ENCODE peak calls at places on chromosomes 6 and 20, in six cellular contexts. V is transverse colon, U is stomach, F is sigmoid colon, I is HepG2, N is suprapubic skin. X is an unnamed sample.

GRCh38 chr20:16349518-16350295 is 223.5 kb downstream of the KIF16B start:
- DNase-seq in V (no peak), U (no peak), F (no peak), I (no peak), N (no peak), X (no peak)

GRCh38 chr6:2940010-2940850 is 31.1 kb downstream of the SERPINB6 start:
- DNase-seq in V (no peak), U (peak; percentile 25), F (no peak), I (peak; percentile 42), N (no peak), X (peak; percentile 74)

GRCh38 chr6:130882370-130882769 is 55.2 kb downstream of the SMLR1 start:
- DNase-seq in V (no peak), U (no peak), F (no peak), I (no peak), N (no peak), X (no peak)

GRCh38 chr6:53959717-53960116 is 151.5 kb upstream of the MLIP start:
- DNase-seq in V (no peak), U (no peak), F (no peak), I (no peak), N (no peak), X (no peak)

GRCh38 chr20:51365670-51366069 is 176.8 kb downstream of the NFATC2 start:
- DNase-seq in V (no peak), U (no peak), F (peak; percentile 40), I (no peak), N (peak; percentile 39), X (no peak)

GRCh38 chr6:73519943-73520687 is 717 bp downstream of the EEF1A1 start:
- DNase-seq in V (peak; percentile 78), U (peak; percentile 73), F (peak; percentile 89), I (peak; percentile 59), N (peak; percentile 90), X (no peak)

GRCh38 chr6:130282234-130282995 is 59.7 kb upstream of the SAMD3 start:
- DNase-seq in V (no peak), U (no peak), F (no peak), I (peak; percentile 9), N (no peak), X (no peak)

GRCh38 chr6:4564746-4565145 is 211.5 kb upstream of the CDYL start:
- DNase-seq in V (no peak), U (no peak), F (no peak), I (no peak), N (no peak), X (no peak)

GRCh38 chr6:150527100-150527499 is 72.6 kb upstream of the PLEKHG1 start:
- DNase-seq in V (no peak), U (no peak), F (peak; percentile 74), I (no peak), N (no peak), X (peak; percentile 34)

GRCh38 chr6:20266851-20267608 is 54.8 kb upstream of the MBOAT1 start:
- DNase-seq in V (no peak), U (no peak), F (no peak), I (no peak), N (no peak), X (no peak)

GRCh38 chr20:61558726-61559125 is 306.7 kb downstream of the CDH4 start:
- DNase-seq in V (no peak), U (no peak), F (no peak), I (no peak), N (no peak), X (no peak)

GRCh38 chr6:157774153-157775135 is 48.6 kb upstream of the SNX9 start:
- DNase-seq in V (no peak), U (no peak), F (no peak), I (no peak), N (no peak), X (no peak)

GRCh38 chr6:28206527-28207243 is 18.4 kb upstream of the ZSCAN9 start:
- DNase-seq in V (no peak), U (no peak), F (no peak), I (no peak), N (no peak), X (no peak)

GRCh38 chr6:159760602-159761057 is 1.2 kb upstream of the ACAT2 start:
- DNase-seq in V (no peak), U (no peak), F (no peak), I (peak; percentile 24), N (no peak), X (no peak)

GRCh38 chr20:57934007-57934805 is 224.4 kb upstream of the PMEPA1 start:
- DNase-seq in V (peak; percentile 33), U (no peak), F (no peak), I (no peak), N (no peak), X (no peak)

GRCh38 chr6:122307577-122307976 is 91.9 kb upstream of the HSF2 start:
- DNase-seq in V (no peak), U (no peak), F (no peak), I (no peak), N (no peak), X (no peak)

GRCh38 chr20:44495802-44496481 is 20.3 kb downstream of the TTPAL start:
- DNase-seq in V (no peak), U (no peak), F (peak; percentile 28), I (no peak), N (no peak), X (no peak)

GRCh38 chr20:1882026-1882425 is 13.2 kb upstream of the SIRPA start:
- DNase-seq in V (no peak), U (no peak), F (no peak), I (no peak), N (no peak), X (no peak)

GRCh38 chr6:158769696-158770446 is 49.3 kb downstream of the EZR start:
- DNase-seq in V (no peak), U (no peak), F (peak; percentile 70), I (no peak), N (no peak), X (no peak)

GRCh38 chr20:33832113-33832853 is 21.1 kb downstream of the CHMP4B start:
- DNase-seq in V (peak; percentile 88), U (no peak), F (no peak), I (no peak), N (peak; percentile 55), X (no peak)

GRCh38 chr20:1958426-1958825 is 35.4 kb downstream of the PDYN start:
- DNase-seq in V (no peak), U (no peak), F (no peak), I (no peak), N (no peak), X (no peak)

GRCh38 chr6:3419624-3420272 is 37.1 kb downstream of the SLC22A23 start:
- DNase-seq in V (no peak), U (no peak), F (no peak), I (peak; percentile 87), N (no peak), X (no peak)

GRCh38 chr20:33014336-33015113 is 7.0 kb downstream of the BPIFB2 start:
- DNase-seq in V (no peak), U (no peak), F (no peak), I (no peak), N (no peak), X (no peak)

GRCh38 chr20:47865912-47866311 is 80.6 kb upstream of the SULF2 start:
- DNase-seq in V (no peak), U (no peak), F (no peak), I (no peak), N (no peak), X (no peak)

GRCh38 chr6:11011787-11012234 is 32.3 kb downstream of the ELOVL2 start:
- DNase-seq in V (no peak), U (peak; percentile 40), F (no peak), I (peak; percentile 80), N (no peak), X (no peak)

GRCh38 chr20:32636278-32636677 is 37.5 kb downstream of the C20orf203 start:
- DNase-seq in V (no peak), U (no peak), F (no peak), I (no peak), N (no peak), X (no peak)

GRCh38 chr6:165871571-165871970 is 208.5 kb upstream of the PDE10A start:
- DNase-seq in V (no peak), U (no peak), F (no peak), I (no peak), N (no peak), X (peak; percentile 55)

GRCh38 chr6:165872311-165872710 is 209.3 kb upstream of the PDE10A start:
- DNase-seq in V (no peak), U (no peak), F (no peak), I (no peak), N (no peak), X (peak; percentile 50)

GRCh38 chr6:165875946-165876345 is 212.9 kb upstream of the PDE10A start:
- DNase-seq in V (no peak), U (no peak), F (no peak), I (no peak), N (no peak), X (peak; percentile 45)

GRCh38 chr6:165869526-165869925 is 206.5 kb upstream of the PDE10A start:
- DNase-seq in V (no peak), U (no peak), F (no peak), I (no peak), N (no peak), X (no peak)

GRCh38 chr6:165872811-165873210 is 209.8 kb upstream of the PDE10A start:
- DNase-seq in V (no peak), U (no peak), F (no peak), I (no peak), N (no peak), X (peak; percentile 80)
- TF ChIP-seq POLR2AphosphoS5 in V (no peak), U (no peak), F (no peak), I (no peak), N (no peak), X (no peak)

GRCh38 chr6:166395351-166395750 is 12.6 kb upstream of the MPC1 start:
- DNase-seq in V (no peak), U (peak; percentile 53), F (no peak), I (no peak), N (no peak), X (peak; percentile 84)
- H3K4me1 ChIP-seq in V (no peaks in the 10 kb centered on the region), U (peaks cover 2% of the 10 kb centered on the region), F (no peaks in the 10 kb centered on the region), I (peaks cover 70% of the 10 kb centered on the region), N (no peaks in the 10 kb centered on the region), X (peaks cover 1% of the 10 kb centered on the region)

GRCh38 chr6:134802426-134803058 is 147.4 kb downstream of the ALDH8A1 start:
- DNase-seq in V (no peak), U (no peak), F (no peak), I (peak; percentile 21), N (no peak), X (no peak)
- TF ChIP-seq EP300 in V (no peak), U (no peak), F (no peak), I (no peak), N (no peak), X (no peak)

GRCh38 chr20:41137412-41138216 is at the start of gene PLCG1:
- DNase-seq in V (peak; percentile 84), U (peak; percentile 84), F (peak; percentile 91), I (peak; percentile 72), N (peak; percentile 89), X (no peak)
- TF ChIP-seq POLR2AphosphoS5 in V (peak; percentile 45), U (no peak), F (peak; percentile 61), I (peak; percentile 31), N (no peak), X (peak; percentile 68)